ENCODE peak calls at places on chromosomes 11 and 22, in nine cellular contexts. One of them, this sample, is unnamed.

GRCh38 chr11:62242021-62242420 is at the start of gene SCGB1D2:
- DNase-seq in stomach: no peak
- DNase-seq in transverse colon: no peak
- DNase-seq in body of pancreas: peak; percentile 84
- DNase-seq in esophagus squamous epithelium: no peak
- DNase-seq in sigmoid colon: no peak
- DNase-seq in tibial nerve: no peak
- DNase-seq in A549: peak; percentile 23
- DNase-seq in heart left ventricle: peak; percentile 70
- DNase-seq in this sample: no peak

GRCh38 chr11:118290923-118291322 is 13.6 kb upstream of the CD3E start:
- DNase-seq in stomach: peak; percentile 45
- DNase-seq in body of pancreas: peak; percentile 56
- DNase-seq in tibial nerve: peak; percentile 10
- DNase-seq in esophagus squamous epithelium: no peak
- DNase-seq in transverse colon: peak; percentile 61
- DNase-seq in A549: peak; percentile 18
- DNase-seq in sigmoid colon: no peak
- DNase-seq in heart left ventricle: no peak
- DNase-seq in this sample: no peak

GRCh38 chr11:82631722-82632630 is 101.7 kb downstream of the FAM181B start:
- DNase-seq in esophagus squamous epithelium: no peak
- DNase-seq in A549: no peak
- DNase-seq in heart left ventricle: no peak
- DNase-seq in body of pancreas: no peak
- DNase-seq in tibial nerve: no peak
- DNase-seq in transverse colon: no peak
- DNase-seq in sigmoid colon: no peak
- DNase-seq in stomach: no peak
- DNase-seq in this sample: no peak

GRCh38 chr11:90229791-90230190 is 6.9 kb upstream of the CHORDC1 start:
- DNase-seq in stomach: no peak
- DNase-seq in A549: no peak
- DNase-seq in esophagus squamous epithelium: no peak
- DNase-seq in heart left ventricle: no peak
- DNase-seq in sigmoid colon: no peak
- DNase-seq in transverse colon: no peak
- DNase-seq in body of pancreas: no peak
- DNase-seq in tibial nerve: no peak
- DNase-seq in this sample: no peak

GRCh38 chr22:33758125-33758483 is 162.2 kb downstream of the LARGE1 start:
- DNase-seq in stomach: no peak
- DNase-seq in transverse colon: no peak
- DNase-seq in heart left ventricle: no peak
- DNase-seq in body of pancreas: no peak
- DNase-seq in tibial nerve: no peak
- DNase-seq in esophagus squamous epithelium: no peak
- DNase-seq in A549: no peak
- DNase-seq in sigmoid colon: no peak
- DNase-seq in this sample: no peak

GRCh38 chr22:25228822-25229221 is 9.4 kb downstream of the CRYBB2 start:
- DNase-seq in body of pancreas: no peak
- DNase-seq in heart left ventricle: no peak
- DNase-seq in sigmoid colon: no peak
- DNase-seq in A549: no peak
- DNase-seq in transverse colon: no peak
- DNase-seq in tibial nerve: no peak
- DNase-seq in stomach: no peak
- DNase-seq in esophagus squamous epithelium: no peak
- DNase-seq in this sample: no peak

GRCh38 chr22:17842386-17842785 is 68.1 kb upstream of the BID start:
- DNase-seq in A549: no peak
- DNase-seq in heart left ventricle: no peak
- DNase-seq in stomach: peak; percentile 49
- DNase-seq in sigmoid colon: peak; percentile 76
- DNase-seq in tibial nerve: no peak
- DNase-seq in transverse colon: peak; percentile 62
- DNase-seq in body of pancreas: no peak
- DNase-seq in esophagus squamous epithelium: no peak
- DNase-seq in this sample: peak; percentile 86

GRCh38 chr11:30919389-30920172 is 333.4 kb upstream of the MPPED2 start:
- DNase-seq in transverse colon: no peak
- DNase-seq in heart left ventricle: no peak
- DNase-seq in sigmoid colon: no peak
- DNase-seq in stomach: no peak
- DNase-seq in tibial nerve: no peak
- DNase-seq in esophagus squamous epithelium: no peak
- DNase-seq in A549: no peak
- DNase-seq in body of pancreas: no peak
- DNase-seq in this sample: no peak

GRCh38 chr22:26172389-26172990 is 3.2 kb downstream of the SEZ6L start:
- DNase-seq in body of pancreas: peak; percentile 52
- DNase-seq in tibial nerve: no peak
- DNase-seq in A549: peak; percentile 22
- DNase-seq in sigmoid colon: no peak
- DNase-seq in esophagus squamous epithelium: no peak
- DNase-seq in heart left ventricle: no peak
- DNase-seq in stomach: no peak
- DNase-seq in transverse colon: peak; percentile 33
- DNase-seq in this sample: no peak

GRCh38 chr22:18954941-18955571 is 19.0 kb upstream of the PRODH start:
- DNase-seq in tibial nerve: no peak
- DNase-seq in stomach: no peak
- DNase-seq in body of pancreas: no peak
- DNase-seq in esophagus squamous epithelium: no peak
- DNase-seq in heart left ventricle: peak; percentile 48
- DNase-seq in sigmoid colon: peak; percentile 55
- DNase-seq in A549: no peak
- DNase-seq in transverse colon: no peak
- DNase-seq in this sample: peak; percentile 57

GRCh38 chr11:37623778-37624177 is 1025.7 kb upstream of the RAG2 start:
- DNase-seq in heart left ventricle: no peak
- DNase-seq in stomach: no peak
- DNase-seq in A549: no peak
- DNase-seq in esophagus squamous epithelium: no peak
- DNase-seq in body of pancreas: no peak
- DNase-seq in transverse colon: no peak
- DNase-seq in tibial nerve: no peak
- DNase-seq in sigmoid colon: no peak
- DNase-seq in this sample: no peak

GRCh38 chr11:64890084-64890944 is 11.9 kb upstream of the EHD1 start:
- DNase-seq in transverse colon: peak; percentile 44
- DNase-seq in body of pancreas: no peak
- DNase-seq in A549: no peak
- DNase-seq in stomach: no peak
- DNase-seq in sigmoid colon: no peak
- DNase-seq in esophagus squamous epithelium: no peak
- DNase-seq in tibial nerve: no peak
- DNase-seq in heart left ventricle: peak; percentile 51
- DNase-seq in this sample: no peak

GRCh38 chr11:416051-416756 is 1.4 kb upstream of the SIGIRR start:
- DNase-seq in body of pancreas: peak; percentile 20
- DNase-seq in heart left ventricle: no peak
- DNase-seq in esophagus squamous epithelium: no peak
- DNase-seq in A549: no peak
- DNase-seq in transverse colon: peak; percentile 17
- DNase-seq in sigmoid colon: no peak
- DNase-seq in tibial nerve: no peak
- DNase-seq in stomach: no peak
- DNase-seq in this sample: no peak
- TF ChIP-seq POLR2A in body of pancreas: no peak
- TF ChIP-seq POLR2A in heart left ventricle: peak; percentile 53
- TF ChIP-seq POLR2A in esophagus squamous epithelium: no peak
- TF ChIP-seq POLR2A in A549: no peak
- TF ChIP-seq POLR2A in transverse colon: no peak
- TF ChIP-seq POLR2A in sigmoid colon: no peak
- TF ChIP-seq POLR2A in tibial nerve: no peak
- TF ChIP-seq POLR2A in stomach: no peak
- TF ChIP-seq POLR2A in this sample: no peak

DNA sequence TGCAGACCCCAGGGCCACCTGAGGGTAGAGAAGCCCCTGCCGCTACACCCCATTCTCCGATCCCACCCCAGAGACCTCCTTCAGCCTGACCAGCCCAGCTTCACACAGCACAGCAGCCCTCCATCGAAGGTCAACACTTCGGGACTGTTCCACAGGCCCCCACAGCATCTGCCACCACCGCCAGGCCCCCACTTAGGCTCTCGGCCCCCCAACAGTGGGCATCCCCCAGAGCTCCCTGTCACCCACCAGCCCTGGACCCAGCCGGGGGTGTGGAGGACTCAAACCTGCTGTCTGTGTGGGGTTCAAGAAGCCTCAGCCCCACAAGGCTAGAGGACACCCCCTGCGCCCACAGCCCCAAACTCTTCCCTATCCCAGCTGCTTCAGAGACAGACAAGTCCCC is 6.2 kb downstream of the SBF1 start:
- DNase-seq in heart left ventricle: no peak
- DNase-seq in tibial nerve: no peak
- DNase-seq in stomach: no peak
- DNase-seq in body of pancreas: no peak
- DNase-seq in esophagus squamous epithelium: no peak
- DNase-seq in transverse colon: no peak
- DNase-seq in sigmoid colon: no peak
- DNase-seq in A549: no peak
- DNase-seq in this sample: no peak
- H3K4me1 ChIP-seq in heart left ventricle: peaks cover 48% of the 10 kb centered on the region
- H3K4me1 ChIP-seq in tibial nerve: peaks cover 46% of the 10 kb centered on the region
- H3K4me1 ChIP-seq in stomach: peaks cover 58% of the 10 kb centered on the region
- H3K4me1 ChIP-seq in body of pancreas: peaks cover 47% of the 10 kb centered on the region
- H3K4me1 ChIP-seq in esophagus squamous epithelium: peaks cover 57% of the 10 kb centered on the region
- H3K4me1 ChIP-seq in transverse colon: peaks cover 44% of the 10 kb centered on the region
- H3K4me1 ChIP-seq in sigmoid colon: peaks cover 46% of the 10 kb centered on the region
- H3K4me1 ChIP-seq in A549: peaks cover 9% of the 10 kb centered on the region
- H3K4me1 ChIP-seq in this sample: peaks cover 66% of the 10 kb centered on the region

GRCh38 chr22:20130739-20131592 is 638 bp upstream of the ZDHHC8 start:
- DNase-seq in stomach: peak; percentile 89
- DNase-seq in heart left ventricle: peak; percentile 95
- DNase-seq in esophagus squamous epithelium: peak; percentile 31
- DNase-seq in transverse colon: peak; percentile 89
- DNase-seq in body of pancreas: peak; percentile 86
- DNase-seq in sigmoid colon: peak; percentile 94
- DNase-seq in tibial nerve: peak; percentile 70
- DNase-seq in A549: no peak
- DNase-seq in this sample: peak; percentile 96
- TF ChIP-seq POLR2A in stomach: no peak
- TF ChIP-seq POLR2A in heart left ventricle: peak; percentile 27
- TF ChIP-seq POLR2A in esophagus squamous epithelium: no peak
- TF ChIP-seq POLR2A in transverse colon: peak; percentile 40
- TF ChIP-seq POLR2A in body of pancreas: peak; percentile 49
- TF ChIP-seq POLR2A in sigmoid colon: no peak
- TF ChIP-seq POLR2A in tibial nerve: no peak
- TF ChIP-seq POLR2A in A549: no peak
- TF ChIP-seq POLR2A in this sample: no peak

GRCh38 chr11:74020537-74020936 is 11.7 kb upstream of the UCP3 start:
- DNase-seq in body of pancreas: no peak
- DNase-seq in heart left ventricle: no peak
- DNase-seq in transverse colon: no peak
- DNase-seq in tibial nerve: no peak
- DNase-seq in esophagus squamous epithelium: no peak
- DNase-seq in sigmoid colon: no peak
- DNase-seq in stomach: no peak
- DNase-seq in A549: no peak
- DNase-seq in this sample: no peak
- H3K4me1 ChIP-seq in body of pancreas: peaks cover 34% of the 10 kb centered on the region
- H3K4me1 ChIP-seq in heart left ventricle: peaks cover 50% of the 10 kb centered on the region
- H3K4me1 ChIP-seq in transverse colon: peaks cover 20% of the 10 kb centered on the region
- H3K4me1 ChIP-seq in tibial nerve: peaks cover 22% of the 10 kb centered on the region
- H3K4me1 ChIP-seq in esophagus squamous epithelium: peaks cover 32% of the 10 kb centered on the region
- H3K4me1 ChIP-seq in sigmoid colon: peaks cover 24% of the 10 kb centered on the region
- H3K4me1 ChIP-seq in stomach: peaks cover 58% of the 10 kb centered on the region
- H3K4me1 ChIP-seq in A549: peaks cover 13% of the 10 kb centered on the region
- H3K4me1 ChIP-seq in this sample: peaks cover 74% of the 10 kb centered on the region

GRCh38 chr22:37560682-37561208 is 465 bp downstream of the CDC42EP1 start:
- DNase-seq in tibial nerve: no peak
- DNase-seq in sigmoid colon: peak; percentile 81
- DNase-seq in body of pancreas: peak; percentile 75
- DNase-seq in heart left ventricle: peak; percentile 79
- DNase-seq in A549: no peak
- DNase-seq in esophagus squamous epithelium: no peak
- DNase-seq in transverse colon: peak; percentile 34
- DNase-seq in stomach: no peak
- DNase-seq in this sample: no peak
- TF ChIP-seq POLR2A in tibial nerve: no peak
- TF ChIP-seq POLR2A in sigmoid colon: no peak
- TF ChIP-seq POLR2A in body of pancreas: no peak
- TF ChIP-seq POLR2A in heart left ventricle: no peak
- TF ChIP-seq POLR2A in A549: no peak
- TF ChIP-seq POLR2A in esophagus squamous epithelium: no peak
- TF ChIP-seq POLR2A in transverse colon: no peak
- TF ChIP-seq POLR2A in stomach: no peak
- TF ChIP-seq POLR2A in this sample: no peak

DNA sequence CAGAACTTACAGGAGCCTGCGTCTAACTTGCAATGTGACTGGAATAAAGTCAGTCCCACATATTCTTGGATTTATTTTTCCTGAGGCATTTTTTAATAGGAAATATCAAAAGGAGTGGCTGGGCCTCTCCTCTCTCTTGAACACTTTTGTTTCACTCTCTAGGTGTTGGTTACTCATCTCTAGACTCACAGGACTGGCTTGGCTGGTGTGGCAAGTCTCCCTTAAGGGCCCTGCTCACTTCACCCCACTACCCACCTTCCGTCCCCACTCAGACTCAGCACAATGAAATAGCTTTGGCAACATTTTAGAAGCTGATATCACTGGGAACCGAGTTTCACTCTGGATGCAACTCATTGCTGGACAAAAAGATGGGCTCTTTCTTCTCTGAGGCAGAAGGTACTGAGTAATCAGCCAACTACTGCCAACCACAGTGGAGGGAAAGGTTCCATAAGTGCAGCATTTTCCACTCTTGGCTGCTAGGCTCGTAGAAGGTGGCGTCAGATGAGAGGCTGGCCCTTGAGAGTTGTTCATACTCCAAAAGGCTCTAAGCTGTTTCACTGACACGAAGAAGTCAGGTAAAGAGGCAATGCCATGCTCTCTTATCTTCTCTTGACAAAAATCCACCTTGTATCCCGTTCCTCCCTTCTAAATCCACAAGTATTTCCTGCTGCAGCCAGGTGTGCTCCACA is 390.6 kb downstream of the SOX6 start:
- DNase-seq in tibial nerve: no peak
- DNase-seq in heart left ventricle: no peak
- DNase-seq in sigmoid colon: no peak
- DNase-seq in transverse colon: peak; percentile 48
- DNase-seq in A549: no peak
- DNase-seq in stomach: no peak
- DNase-seq in body of pancreas: peak; percentile 40
- DNase-seq in esophagus squamous epithelium: no peak
- DNase-seq in this sample: no peak
- H3K4me1 ChIP-seq in tibial nerve: peaks cover 22% of the 10 kb centered on the region
- H3K4me1 ChIP-seq in heart left ventricle: peaks cover 53% of the 10 kb centered on the region
- H3K4me1 ChIP-seq in sigmoid colon: peaks cover 22% of the 10 kb centered on the region
- H3K4me1 ChIP-seq in transverse colon: peaks cover 5% of the 10 kb centered on the region
- H3K4me1 ChIP-seq in A549: peaks cover 35% of the 10 kb centered on the region
- H3K4me1 ChIP-seq in stomach: peaks cover 44% of the 10 kb centered on the region
- H3K4me1 ChIP-seq in body of pancreas: peaks cover 22% of the 10 kb centered on the region
- H3K4me1 ChIP-seq in esophagus squamous epithelium: peaks cover 92% of the 10 kb centered on the region
- H3K4me1 ChIP-seq in this sample: peaks cover 17% of the 10 kb centered on the region

This sample was measured in spleen.